ENCODE peak calls at places on chromosomes 1 and 21, in ten cellular contexts. J is spleen, X is fibroblast of pulmonary artery, O is RPMI8226, Q is HFF-Myc, Z is ELF-1, I is HT1080, N is NCI-H2107, R is nucleus accumbens, W is SIG-M5. B is an unnamed sample.
A peak's percentile ranks its signal among the peaks of the same experiment; 100 is the strongest.

GRCh38 chr1:230350208-230350921 is 75.8 kb downstream of the PGBD5 start:
- DNase-seq in J (no peak), X (no peak), O (no peak), Q (no peak), Z (no peak), I (peak; percentile 69), N (no peak), R (no peak), W (no peak), B (peak; percentile 13)

GRCh38 chr1:160205974-160206369 is 788 bp downstream of the PEA15 start:
- DNase-seq in J (peak; percentile 81), X (peak; percentile 45), O (no peak), Q (peak; percentile 32), Z (peak; percentile 43), I (peak; percentile 73), N (no peak), R (peak; percentile 61), W (no peak), B (peak; percentile 43)

GRCh38 chr1:8599813-8600212 is 217.6 kb downstream of the RERE start:
- DNase-seq in J (no peak), X (no peak), O (no peak), Q (no peak), Z (no peak), I (no peak), N (no peak), R (no peak), W (no peak), B (no peak)

GRCh38 chr1:231189683-231190270 is 27.9 kb downstream of the TRIM67 start:
- DNase-seq in J (peak; percentile 13), X (no peak), O (no peak), Q (no peak), Z (no peak), I (no peak), N (no peak), R (no peak), W (no peak), B (no peak)

GRCh38 chr1:41347276-41347675 is 14.0 kb upstream of the FOXO6 start:
- DNase-seq in J (peak; percentile 20), X (no peak), O (no peak), Q (no peak), Z (peak; percentile 62), I (no peak), N (no peak), R (no peak), W (no peak), B (no peak)

GRCh38 chr1:8293141-8293540 is 24.8 kb upstream of the SLC45A1 start:
- DNase-seq in J (no peak), X (no peak), O (no peak), Q (no peak), Z (no peak), I (no peak), N (no peak), R (no peak), W (no peak), B (no peak)

GRCh38 chr1:216111842-216112241 is 311.4 kb downstream of the USH2A start:
- DNase-seq in J (no peak), X (peak; percentile 0), O (no peak), Q (no peak), Z (no peak), I (no peak), N (no peak), R (no peak), W (no peak), B (peak; percentile 1)

GRCh38 chr1:165960136-165960535 is 132.7 kb downstream of the UCK2 start:
- DNase-seq in J (no peak), X (no peak), O (no peak), Q (no peak), Z (no peak), I (no peak), N (no peak), R (peak; percentile 19), W (no peak), B (no peak)

GRCh38 chr1:83905315-83905907 is 93.5 kb downstream of the TTLL7 start:
- DNase-seq in J (no peak), X (peak; percentile 48), O (peak; percentile 2), Q (no peak), Z (no peak), I (no peak), N (peak; percentile 23), R (no peak), W (no peak), B (peak; percentile 54)

GRCh38 chr21:41760411-41760810 is 6.4 kb downstream of the RIPK4 start:
- DNase-seq in J (peak; percentile 56), X (no peak), O (no peak), Q (no peak), Z (no peak), I (no peak), N (no peak), R (no peak), W (no peak), B (no peak)

GRCh38 chr1:51301844-51302162 is 28.6 kb downstream of the TTC39A start:
- DNase-seq in J (no peak), X (no peak), O (no peak), Q (no peak), Z (no peak), I (no peak), N (no peak), R (no peak), W (no peak), B (no peak)

GRCh38 chr1:36829951-36830350 is 204.4 kb downstream of the GRIK3 start:
- DNase-seq in J (no peak), X (no peak), O (no peak), Q (no peak), Z (no peak), I (no peak), N (no peak), R (no peak), W (no peak), B (no peak)

GRCh38 chr1:92211166-92211565 is 6.5 kb upstream of the C1orf146 start:
- DNase-seq in J (no peak), X (peak; percentile 65), O (no peak), Q (no peak), Z (no peak), I (peak; percentile 57), N (no peak), R (no peak), W (no peak), B (peak; percentile 62)

GRCh38 chr1:160092366-160093068 is 5.9 kb downstream of the IGSF8 start:
- DNase-seq in J (peak; percentile 73), X (no peak), O (no peak), Q (no peak), Z (no peak), I (no peak), N (no peak), R (peak; percentile 65), W (no peak), B (no peak)

GRCh38 chr1:223669003-223669402 is 3.5 kb upstream of the CAPN8 start:
- DNase-seq in J (no peak), X (no peak), O (no peak), Q (no peak), Z (no peak), I (no peak), N (no peak), R (no peak), W (no peak), B (no peak)